ENCODE peak calls at places on chromosomes 11 and 22, in ten cellular contexts. R is activated naive CD4-positive, alpha-beta T cell; W is smooth muscle cell of the brain vasculature; Y is lung; L is endothelial cell; B is effector CD8-positive, alpha-beta T cell; V is activated T-cell treated with anti-CD3 and anti-CD28 coated beads for 1 hour; E is IMR-90; F is tibial nerve; C is activated CD4-positive, alpha-beta T cell treated with anti-CD3 and anti-CD28 coated beads for 24 hours. O is an unnamed sample.

GRCh38 chr11:112057170-112057569 is 16.6 kb downstream of the PIH1D2 start:
- DNase-seq in C (no peak), Y (no peak), E (no peak), W (no peak), B (no peak), L (no peak), F (no peak), R (no peak), V (no peak), O (no peak)

GRCh38 chr11:17443926-17444690 is 32.5 kb downstream of the ABCC8 start:
- DNase-seq in W (no peak), E (no peak), Y (no peak), V (no peak), C (no peak), F (no peak), B (no peak), L (no peak), R (no peak), O (no peak)

GRCh38 chr11:100876826-100877545 is 189.9 kb downstream of the ARHGAP42 start:
- DNase-seq in L (no peak), F (no peak), C (no peak), R (no peak), W (peak; percentile 89), E (peak; percentile 98), B (no peak), Y (no peak), V (no peak), O (no peak)

GRCh38 chr11:11218287-11218986 is 134.6 kb downstream of the CSNK2A3 start:
- DNase-seq in R (no peak), Y (no peak), B (no peak), F (no peak), W (no peak), E (no peak), V (no peak), C (no peak), L (no peak), O (no peak)

GRCh38 chr11:9139628-9140357 is 48.4 kb upstream of the SCUBE2 start:
- DNase-seq in F (no peak), W (no peak), Y (no peak), C (no peak), R (no peak), B (no peak), E (no peak), V (no peak), L (no peak), O (no peak)

GRCh38 chr22:25366876-25367466 is 147.5 kb downstream of the CRYBB2 start:
- DNase-seq in V (no peak), C (no peak), R (no peak), E (no peak), F (no peak), B (no peak), L (no peak), Y (no peak), W (no peak), O (no peak)

GRCh38 chr11:42770444-42771065 is 541.2 kb upstream of the API5 start:
- DNase-seq in W (no peak), L (peak; percentile 19), E (no peak), F (no peak), B (no peak), V (no peak), R (no peak), C (no peak), Y (no peak), O (peak; percentile 4)

GRCh38 chr11:10581481-10582019 is 13.1 kb upstream of the LYVE1 start:
- DNase-seq in R (no peak), W (no peak), F (no peak), V (no peak), Y (peak; percentile 48), L (no peak), E (peak; percentile 63), C (no peak), B (no peak), O (no peak)

GRCh38 chr11:9264381-9265210 is 554 bp downstream of the DENND5A start:
- DNase-seq in E (peak; percentile 81), L (peak; percentile 36), B (no peak), Y (peak; percentile 64), F (peak; percentile 33), R (no peak), W (no peak), C (peak; percentile 25), V (peak; percentile 6), O (peak; percentile 21)

GRCh38 chr11:17752144-17752543 is 17.6 kb downstream of the KCNC1 start:
- DNase-seq in V (no peak), L (no peak), Y (no peak), E (no peak), B (no peak), F (no peak), W (no peak), C (no peak), R (no peak), O (no peak)

GRCh38 chr11:68690671-68691401 is 6.5 kb downstream of the GAL start:
- DNase-seq in E (no peak), V (no peak), L (no peak), C (no peak), Y (no peak), W (no peak), F (no peak), R (no peak), B (no peak), O (no peak)

GRCh38 chr11:2924821-2925675 is 4.2 kb downstream of the PHLDA2 start:
- DNase-seq in W (no peak), C (no peak), E (no peak), V (no peak), R (no peak), L (no peak), B (no peak), Y (no peak), F (no peak), O (no peak)

GRCh38 chr11:14819596-14819995 is 72.4 kb downstream of the CYP2R1 start:
- DNase-seq in B (no peak), C (no peak), E (no peak), Y (no peak), F (no peak), W (no peak), V (no peak), R (no peak), L (no peak), O (no peak)

GRCh38 chr11:73237471-73238290 is 19.6 kb downstream of the P2RY2 start:
- DNase-seq in F (no peak), E (peak; percentile 52), R (no peak), B (no peak), Y (no peak), L (no peak), V (no peak), C (no peak), W (no peak), O (no peak)

GRCh38 chr22:39528681-39529486 is 3.7 kb downstream of the RPS19BP1 start:
- DNase-seq in E (peak; percentile 92), B (peak; percentile 82), R (peak; percentile 85), C (peak; percentile 86), L (peak; percentile 93), V (peak; percentile 84), F (peak; percentile 83), W (peak; percentile 77), Y (peak; percentile 92), O (peak; percentile 70)

GRCh38 chr11:111557425-111558111 is 17.0 kb downstream of the LAYN start:
- DNase-seq in Y (no peak), C (no peak), F (no peak), B (no peak), R (no peak), E (peak; percentile 99), W (no peak), V (no peak), L (no peak), O (no peak)

GRCh38 chr22:47153854-47154542 is 391.5 kb downstream of the TBC1D22A start:
- DNase-seq in V (no peak), F (no peak), E (peak; percentile 13), Y (no peak), L (no peak), B (no peak), R (no peak), W (no peak), C (no peak), O (no peak)